ENCODE peak calls at places on chromosomes 7 and 10, in eight cellular contexts. One of them, this sample, is unnamed.

GRCh38 chr10:127979017-127979416 is 72.1 kb downstream of the PTPRE start:
- DNase-seq in small intestine: no peak
- DNase-seq in heart right ventricle: no peak
- DNase-seq in tibial artery: no peak
- DNase-seq in Panc1: no peak
- DNase-seq in cardiac muscle cell: peak; percentile 36
- DNase-seq in CD4-positive, CD25-positive, alpha-beta regulatory T cell: no peak
- DNase-seq in mammary epithelial cell: no peak
- DNase-seq in this sample: no peak

GRCh38 chr10:13930123-13930522 is 343.4 kb downstream of the PRPF18 start:
- DNase-seq in heart right ventricle: no peak
- DNase-seq in tibial artery: no peak
- DNase-seq in CD4-positive, CD25-positive, alpha-beta regulatory T cell: peak; percentile 34
- DNase-seq in mammary epithelial cell: no peak
- DNase-seq in small intestine: peak; percentile 6
- DNase-seq in Panc1: no peak
- DNase-seq in cardiac muscle cell: no peak
- DNase-seq in this sample: no peak

GRCh38 chr10:77400041-77400440 is 237.6 kb downstream of the KCNMA1 start:
- DNase-seq in small intestine: no peak
- DNase-seq in heart right ventricle: no peak
- DNase-seq in tibial artery: no peak
- DNase-seq in CD4-positive, CD25-positive, alpha-beta regulatory T cell: no peak
- DNase-seq in mammary epithelial cell: no peak
- DNase-seq in Panc1: no peak
- DNase-seq in cardiac muscle cell: no peak
- DNase-seq in this sample: no peak

GRCh38 chr10:108413954-108414353 is 1249.4 kb upstream of the SORCS1 start:
- DNase-seq in CD4-positive, CD25-positive, alpha-beta regulatory T cell: no peak
- DNase-seq in mammary epithelial cell: no peak
- DNase-seq in cardiac muscle cell: no peak
- DNase-seq in heart right ventricle: no peak
- DNase-seq in tibial artery: no peak
- DNase-seq in small intestine: no peak
- DNase-seq in Panc1: no peak
- DNase-seq in this sample: no peak

GRCh38 chr7:80053098-80053497 is 81.5 kb upstream of the GNAI1 start:
- DNase-seq in Panc1: no peak
- DNase-seq in small intestine: peak; percentile 5
- DNase-seq in mammary epithelial cell: no peak
- DNase-seq in CD4-positive, CD25-positive, alpha-beta regulatory T cell: no peak
- DNase-seq in tibial artery: no peak
- DNase-seq in cardiac muscle cell: no peak
- DNase-seq in heart right ventricle: no peak
- DNase-seq in this sample: no peak

GRCh38 chr10:80260295-80261243 is 28.9 kb downstream of the MAT1A start:
- DNase-seq in Panc1: peak; percentile 27
- DNase-seq in CD4-positive, CD25-positive, alpha-beta regulatory T cell: peak; percentile 16
- DNase-seq in cardiac muscle cell: peak; percentile 21
- DNase-seq in small intestine: peak; percentile 33
- DNase-seq in tibial artery: no peak
- DNase-seq in heart right ventricle: no peak
- DNase-seq in mammary epithelial cell: peak; percentile 20
- DNase-seq in this sample: peak; percentile 70

GRCh38 chr7:121305109-121305508 is 23.7 kb upstream of the WNT16 start:
- DNase-seq in tibial artery: no peak
- DNase-seq in Panc1: no peak
- DNase-seq in mammary epithelial cell: no peak
- DNase-seq in small intestine: no peak
- DNase-seq in cardiac muscle cell: peak; percentile 26
- DNase-seq in CD4-positive, CD25-positive, alpha-beta regulatory T cell: no peak
- DNase-seq in heart right ventricle: no peak
- DNase-seq in this sample: no peak

GRCh38 chr7:159033473-159033825 is 111.2 kb downstream of the VIPR2 start:
- DNase-seq in CD4-positive, CD25-positive, alpha-beta regulatory T cell: no peak
- DNase-seq in tibial artery: no peak
- DNase-seq in mammary epithelial cell: no peak
- DNase-seq in cardiac muscle cell: no peak
- DNase-seq in heart right ventricle: no peak
- DNase-seq in Panc1: no peak
- DNase-seq in small intestine: no peak
- DNase-seq in this sample: no peak

GRCh38 chr10:121490906-121491519 is 107.2 kb downstream of the FGFR2 start:
- DNase-seq in mammary epithelial cell: no peak
- DNase-seq in heart right ventricle: peak; percentile 22
- DNase-seq in cardiac muscle cell: peak; percentile 66
- DNase-seq in tibial artery: peak; percentile 70
- DNase-seq in small intestine: no peak
- DNase-seq in CD4-positive, CD25-positive, alpha-beta regulatory T cell: no peak
- DNase-seq in Panc1: no peak
- DNase-seq in this sample: no peak

GRCh38 chr7:37494940-37495339 is 46.3 kb upstream of the ELMO1 start:
- DNase-seq in small intestine: no peak
- DNase-seq in CD4-positive, CD25-positive, alpha-beta regulatory T cell: no peak
- DNase-seq in tibial artery: no peak
- DNase-seq in cardiac muscle cell: no peak
- DNase-seq in Panc1: no peak
- DNase-seq in mammary epithelial cell: no peak
- DNase-seq in heart right ventricle: no peak
- DNase-seq in this sample: no peak

GRCh38 chr10:117936136-117936535 is 110.6 kb downstream of the RAB11FIP2 start:
- DNase-seq in CD4-positive, CD25-positive, alpha-beta regulatory T cell: no peak
- DNase-seq in tibial artery: no peak
- DNase-seq in small intestine: no peak
- DNase-seq in heart right ventricle: no peak
- DNase-seq in Panc1: no peak
- DNase-seq in cardiac muscle cell: peak; percentile 58
- DNase-seq in mammary epithelial cell: no peak
- DNase-seq in this sample: no peak

GRCh38 chr10:50575477-50576244 is 48.1 kb downstream of the SGMS1 start:
- DNase-seq in small intestine: no peak
- DNase-seq in CD4-positive, CD25-positive, alpha-beta regulatory T cell: no peak
- DNase-seq in mammary epithelial cell: no peak
- DNase-seq in heart right ventricle: no peak
- DNase-seq in cardiac muscle cell: no peak
- DNase-seq in tibial artery: no peak
- DNase-seq in Panc1: no peak
- DNase-seq in this sample: no peak

GRCh38 chr10:102120987-102121738 is 995 bp upstream of the LDB1 start:
- DNase-seq in tibial artery: peak; percentile 81
- DNase-seq in heart right ventricle: peak; percentile 47
- DNase-seq in small intestine: no peak
- DNase-seq in CD4-positive, CD25-positive, alpha-beta regulatory T cell: no peak
- DNase-seq in Panc1: no peak
- DNase-seq in cardiac muscle cell: peak; percentile 95
- DNase-seq in mammary epithelial cell: no peak
- DNase-seq in this sample: peak; percentile 36

GRCh38 chr10:131086511-131086910 is 225.0 kb downstream of the TCERG1L start:
- DNase-seq in Panc1: no peak
- DNase-seq in mammary epithelial cell: no peak
- DNase-seq in CD4-positive, CD25-positive, alpha-beta regulatory T cell: no peak
- DNase-seq in heart right ventricle: no peak
- DNase-seq in small intestine: no peak
- DNase-seq in tibial artery: no peak
- DNase-seq in cardiac muscle cell: no peak
- DNase-seq in this sample: no peak

GRCh38 chr7:75960372-75960771 is 34.0 kb downstream of the TMEM120A start:
- DNase-seq in Panc1: no peak
- DNase-seq in CD4-positive, CD25-positive, alpha-beta regulatory T cell: no peak
- DNase-seq in mammary epithelial cell: no peak
- DNase-seq in small intestine: no peak
- DNase-seq in cardiac muscle cell: no peak
- DNase-seq in tibial artery: no peak
- DNase-seq in heart right ventricle: no peak
- DNase-seq in this sample: no peak

GRCh38 chr10:117556356-117556755 is 13.8 kb downstream of the EMX2 start:
- DNase-seq in cardiac muscle cell: no peak
- DNase-seq in heart right ventricle: no peak
- DNase-seq in CD4-positive, CD25-positive, alpha-beta regulatory T cell: no peak
- DNase-seq in mammary epithelial cell: no peak
- DNase-seq in tibial artery: no peak
- DNase-seq in small intestine: no peak
- DNase-seq in Panc1: no peak
- DNase-seq in this sample: no peak

GRCh38 chr7:106625678-106626301 is 35.2 kb downstream of the CCDC71L start:
- DNase-seq in heart right ventricle: peak; percentile 24
- DNase-seq in Panc1: no peak
- DNase-seq in cardiac muscle cell: no peak
- DNase-seq in small intestine: no peak
- DNase-seq in mammary epithelial cell: no peak
- DNase-seq in tibial artery: no peak
- DNase-seq in CD4-positive, CD25-positive, alpha-beta regulatory T cell: peak; percentile 8
- DNase-seq in this sample: no peak

GRCh38 chr7:135980665-135981180 is 3.6 kb upstream of the MTPN start:
- DNase-seq in heart right ventricle: no peak
- DNase-seq in small intestine: peak; percentile 57
- DNase-seq in cardiac muscle cell: peak; percentile 60
- DNase-seq in Panc1: no peak
- DNase-seq in mammary epithelial cell: peak; percentile 54
- DNase-seq in CD4-positive, CD25-positive, alpha-beta regulatory T cell: peak; percentile 92
- DNase-seq in tibial artery: no peak
- DNase-seq in this sample: peak; percentile 77

GRCh38 chr7:87148332-87148955 is 3.8 kb upstream of the DMTF1 start:
- DNase-seq in mammary epithelial cell: peak; percentile 6
- DNase-seq in heart right ventricle: no peak
- DNase-seq in small intestine: no peak
- DNase-seq in tibial artery: no peak
- DNase-seq in cardiac muscle cell: peak; percentile 67
- DNase-seq in CD4-positive, CD25-positive, alpha-beta regulatory T cell: peak; percentile 19
- DNase-seq in Panc1: peak; percentile 42
- DNase-seq in this sample: no peak

GRCh38 chr7:42233939-42234338 is 3.1 kb downstream of the GLI3 start:
- DNase-seq in small intestine: no peak
- DNase-seq in tibial artery: no peak
- DNase-seq in heart right ventricle: no peak
- DNase-seq in CD4-positive, CD25-positive, alpha-beta regulatory T cell: no peak
- DNase-seq in Panc1: no peak
- DNase-seq in cardiac muscle cell: peak; percentile 42
- DNase-seq in mammary epithelial cell: peak; percentile 52
- DNase-seq in this sample: no peak

GRCh38 chr10:77493851-77494788 is 143.5 kb downstream of the KCNMA1 start:
- DNase-seq in CD4-positive, CD25-positive, alpha-beta regulatory T cell: no peak
- DNase-seq in cardiac muscle cell: peak; percentile 62
- DNase-seq in small intestine: no peak
- DNase-seq in mammary epithelial cell: peak; percentile 44
- DNase-seq in Panc1: no peak
- DNase-seq in tibial artery: no peak
- DNase-seq in heart right ventricle: no peak
- DNase-seq in this sample: peak; percentile 50

GRCh38 chr7:36765605-36766004 is 41.3 kb upstream of the AOAH start:
- DNase-seq in small intestine: no peak
- DNase-seq in CD4-positive, CD25-positive, alpha-beta regulatory T cell: no peak
- DNase-seq in mammary epithelial cell: no peak
- DNase-seq in heart right ventricle: no peak
- DNase-seq in tibial artery: no peak
- DNase-seq in cardiac muscle cell: no peak
- DNase-seq in Panc1: no peak
- DNase-seq in this sample: peak; percentile 56

GRCh38 chr10:77392236-77392721 is 245.3 kb downstream of the KCNMA1 start:
- DNase-seq in tibial artery: peak; percentile 77
- DNase-seq in heart right ventricle: no peak
- DNase-seq in Panc1: no peak
- DNase-seq in cardiac muscle cell: peak; percentile 61
- DNase-seq in CD4-positive, CD25-positive, alpha-beta regulatory T cell: no peak
- DNase-seq in small intestine: no peak
- DNase-seq in mammary epithelial cell: no peak
- DNase-seq in this sample: peak; percentile 47

DNA sequence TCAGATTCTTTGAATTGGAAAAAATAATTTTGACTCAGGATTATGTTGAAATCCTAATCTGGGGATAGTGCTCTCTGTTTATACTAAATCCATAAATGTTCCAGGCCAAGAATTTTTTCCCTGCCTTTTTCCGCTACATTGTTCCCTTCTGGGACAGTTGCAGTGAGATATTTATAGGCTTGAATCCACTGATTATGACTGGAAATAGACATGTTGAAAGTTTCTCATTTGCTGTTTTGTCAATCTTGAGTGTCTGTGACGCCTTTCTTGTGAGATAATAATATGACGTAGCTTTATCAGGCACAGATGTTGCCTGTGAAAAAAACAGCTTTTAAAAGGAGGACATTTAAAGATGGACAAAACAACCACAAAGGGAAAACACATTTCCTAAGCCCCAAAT is 155.9 kb downstream of the ARID5B start:
- DNase-seq in heart right ventricle: no peak
- DNase-seq in cardiac muscle cell: peak; percentile 91
- DNase-seq in CD4-positive, CD25-positive, alpha-beta regulatory T cell: no peak
- DNase-seq in small intestine: no peak
- DNase-seq in Panc1: no peak
- DNase-seq in mammary epithelial cell: no peak
- DNase-seq in tibial artery: no peak
- DNase-seq in this sample: no peak
- H3K4me1 ChIP-seq in heart right ventricle: peaks cover 85% of the 10 kb centered on the region
- H3K4me1 ChIP-seq in cardiac muscle cell: peaks cover 32% of the 10 kb centered on the region
- H3K4me1 ChIP-seq in CD4-positive, CD25-positive, alpha-beta regulatory T cell: peaks cover 94% of the 10 kb centered on the region
- H3K4me1 ChIP-seq in small intestine: peaks cover 28% of the 10 kb centered on the region
- H3K4me1 ChIP-seq in Panc1: peaks cover 11% of the 10 kb centered on the region
- H3K4me1 ChIP-seq in mammary epithelial cell: no peaks in the 10 kb centered on the region
- H3K4me1 ChIP-seq in tibial artery: no peaks in the 10 kb centered on the region
- H3K4me1 ChIP-seq in this sample: peaks cover 20% of the 10 kb centered on the region

DNA sequence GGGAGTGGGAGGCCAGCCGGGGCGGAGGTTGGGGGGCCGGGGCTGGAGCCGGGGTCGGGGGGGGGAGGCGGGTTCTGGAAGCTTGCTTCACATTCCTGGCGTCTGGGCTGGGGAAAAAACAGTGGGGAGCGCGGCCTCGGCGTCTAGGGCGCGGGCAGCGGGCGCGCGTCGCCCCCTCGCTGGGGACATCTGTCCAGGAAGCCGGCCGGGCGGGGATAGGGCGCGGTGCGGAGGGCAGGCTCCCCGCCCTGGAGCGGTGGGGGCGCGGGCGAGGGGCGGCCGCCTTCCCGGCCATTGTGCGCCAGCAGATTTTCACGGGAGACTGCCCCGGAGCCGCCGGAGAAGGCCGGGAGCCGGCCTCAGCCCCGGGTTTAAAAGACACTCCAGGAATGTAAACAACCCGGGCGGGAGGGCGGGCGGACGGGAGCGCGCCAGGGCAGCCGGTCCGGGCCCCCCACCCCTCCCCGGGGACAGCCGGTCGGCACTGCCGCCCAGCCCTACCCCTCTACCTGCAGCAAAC is 1.4 kb downstream of the ZMIZ1 start:
- DNase-seq in small intestine: peak; percentile 36
- DNase-seq in cardiac muscle cell: peak; percentile 47
- DNase-seq in CD4-positive, CD25-positive, alpha-beta regulatory T cell: no peak
- DNase-seq in tibial artery: peak; percentile 80
- DNase-seq in heart right ventricle: peak; percentile 64
- DNase-seq in mammary epithelial cell: no peak
- DNase-seq in Panc1: no peak
- DNase-seq in this sample: no peak
- H3K4me1 ChIP-seq in small intestine: peaks cover 21% of the 10 kb centered on the region
- H3K4me1 ChIP-seq in cardiac muscle cell: peaks cover 43% of the 10 kb centered on the region
- H3K4me1 ChIP-seq in CD4-positive, CD25-positive, alpha-beta regulatory T cell: peaks cover 41% of the 10 kb centered on the region
- H3K4me1 ChIP-seq in tibial artery: peaks cover 9% of the 10 kb centered on the region
- H3K4me1 ChIP-seq in heart right ventricle: peaks cover 44% of the 10 kb centered on the region
- H3K4me1 ChIP-seq in mammary epithelial cell: peaks cover 47% of the 10 kb centered on the region
- H3K4me1 ChIP-seq in Panc1: peaks cover 52% of the 10 kb centered on the region
- H3K4me1 ChIP-seq in this sample: peaks cover 32% of the 10 kb centered on the region

GRCh38 chr10:104324931-104325330 is 13.3 kb downstream of the ITPRIP start:
- DNase-seq in small intestine: no peak
- DNase-seq in mammary epithelial cell: no peak
- DNase-seq in cardiac muscle cell: no peak
- DNase-seq in Panc1: no peak
- DNase-seq in CD4-positive, CD25-positive, alpha-beta regulatory T cell: no peak
- DNase-seq in tibial artery: peak; percentile 46
- DNase-seq in heart right ventricle: no peak
- DNase-seq in this sample: no peak
- H3K4me1 ChIP-seq in small intestine: peaks cover 18% of the 10 kb centered on the region
- H3K4me1 ChIP-seq in mammary epithelial cell: peaks cover 82% of the 10 kb centered on the region
- H3K4me1 ChIP-seq in cardiac muscle cell: peaks cover 45% of the 10 kb centered on the region
- H3K4me1 ChIP-seq in Panc1: peaks cover 92% of the 10 kb centered on the region
- H3K4me1 ChIP-seq in CD4-positive, CD25-positive, alpha-beta regulatory T cell: peaks cover 99% of the 10 kb centered on the region
- H3K4me1 ChIP-seq in tibial artery: peaks cover 9% of the 10 kb centered on the region
- H3K4me1 ChIP-seq in heart right ventricle: peaks cover 100% of the 10 kb centered on the region
- H3K4me1 ChIP-seq in this sample: peaks cover 56% of the 10 kb centered on the region

GRCh38 chr7:143258830-143259229 is 4.4 kb upstream of the GSTK1 start:
- DNase-seq in CD4-positive, CD25-positive, alpha-beta regulatory T cell: peak; percentile 64
- DNase-seq in Panc1: no peak
- DNase-seq in cardiac muscle cell: no peak
- DNase-seq in tibial artery: no peak
- DNase-seq in mammary epithelial cell: no peak
- DNase-seq in small intestine: peak; percentile 52
- DNase-seq in heart right ventricle: no peak
- DNase-seq in this sample: no peak
- H3K4me1 ChIP-seq in CD4-positive, CD25-positive, alpha-beta regulatory T cell: peaks cover 52% of the 10 kb centered on the region
- H3K4me1 ChIP-seq in Panc1: no peaks in the 10 kb centered on the region
- H3K4me1 ChIP-seq in cardiac muscle cell: peaks cover 3% of the 10 kb centered on the region
- H3K4me1 ChIP-seq in tibial artery: no peaks in the 10 kb centered on the region
- H3K4me1 ChIP-seq in mammary epithelial cell: peaks cover 14% of the 10 kb centered on the region
- H3K4me1 ChIP-seq in small intestine: peaks cover 5% of the 10 kb centered on the region
- H3K4me1 ChIP-seq in heart right ventricle: peaks cover 4% of the 10 kb centered on the region
- H3K4me1 ChIP-seq in this sample: peaks cover 26% of the 10 kb centered on the region